ENCODE peak calls at places on chromosomes 2 and 18, in ten cellular contexts. P, O, V, F, M, U, Y, S, Q and A are unnamed samples.

GRCh38 chr18:48412339-48412929 is 3.3 kb upstream of the ZBTB7C start:
- DNase-seq in M (no peak), V (no peak), Q (no peak), U (no peak), Y (peak), P (peak), O (peak), F (peak), S (peak), A (no peak)

GRCh38 chr2:27264753-27265535 is 2.1 kb upstream of the SLC30A3 start:
- DNase-seq in Q (peak), Y (peak), S (no peak), U (peak), M (no peak), V (no peak), O (peak), P (peak), F (peak), A (peak)

GRCh38 chr18:58979615-58980014 is 114.9 kb downstream of the ZNF532 start:
- DNase-seq in F (no peak), S (no peak), U (no peak), Y (no peak), M (no peak), P (no peak), O (no peak), V (no peak), Q (no peak), A (no peak)

GRCh38 chr2:158969717-158970521 is 1.5 kb downstream of the TANC1 start:
- DNase-seq in S (no peak), M (no peak), O (no peak), U (no peak), Y (peak), F (no peak), P (peak), V (peak), Q (peak), A (no peak)

GRCh38 chr18:21191596-21192307 is 50.3 kb upstream of the GREB1L start:
- DNase-seq in U (peak), P (peak), O (peak), F (peak), V (no peak), M (no peak), Q (peak), S (peak), Y (peak), A (peak)

GRCh38 chr2:149817206-149817605 is 229.6 kb upstream of the MMADHC start:
- DNase-seq in Q (no peak), S (no peak), V (no peak), Y (no peak), P (no peak), O (no peak), U (no peak), M (no peak), F (no peak), A (no peak)

GRCh38 chr18:75441921-75442320 is 14.4 kb upstream of the SMIM21 start:
- DNase-seq in O (no peak), F (no peak), Y (no peak), P (no peak), U (no peak), S (no peak), V (no peak), Q (no peak), M (no peak), A (no peak)

GRCh38 chr18:75068682-75069435 is 140.1 kb downstream of the PTGR3 start:
- DNase-seq in U (no peak), P (no peak), V (no peak), Y (no peak), O (no peak), F (no peak), Q (no peak), M (no peak), S (no peak), A (no peak)

GRCh38 chr2:204072443-204073324 is 136.1 kb downstream of the ICOS start:
- DNase-seq in M (no peak), V (no peak), O (peak), S (peak), F (peak), U (no peak), Q (no peak), P (peak), Y (peak), A (no peak)

GRCh38 chr2:10921525-10921924 is 9.8 kb downstream of the KCNF1 start:
- DNase-seq in O (no peak), S (no peak), F (no peak), M (no peak), U (no peak), Q (no peak), Y (no peak), V (peak), P (no peak), A (no peak)

GRCh38 chr18:45068563-45069191 is 388.0 kb downstream of the SETBP1 start:
- DNase-seq in Y (no peak), O (no peak), S (no peak), F (no peak), Q (no peak), M (no peak), U (no peak), P (no peak), V (no peak), A (no peak)

GRCh38 chr2:20611077-20611843 is 39.6 kb downstream of the HS1BP3 start:
- DNase-seq in V (peak), O (no peak), Y (no peak), M (peak), Q (peak), F (peak), U (peak), P (peak), S (peak), A (no peak)

DNA sequence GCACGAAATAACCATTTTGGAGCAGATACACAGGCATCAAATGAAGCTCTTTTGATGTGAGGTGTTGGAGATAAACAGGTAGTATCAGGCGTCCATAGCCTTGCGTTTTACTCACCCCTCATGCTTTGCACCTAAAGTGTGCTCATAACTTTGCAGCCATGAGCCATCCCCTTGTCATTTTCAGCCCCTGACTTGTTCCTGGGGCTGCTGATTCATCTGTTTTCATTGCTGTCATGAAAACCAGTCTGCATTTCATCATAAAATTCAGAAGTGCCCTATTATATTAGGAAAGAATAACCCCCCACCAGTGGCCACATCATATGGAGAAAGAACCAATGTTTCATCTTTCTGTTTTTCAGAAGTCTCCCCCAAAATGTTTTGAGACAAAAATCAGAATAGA is 329.7 kb upstream of the NRP2 start:
- DNase-seq in P (no peak), U (no peak), Q (no peak), O (no peak), S (no peak), Y (no peak), M (no peak), F (no peak), V (no peak), A (no peak)
- TF ChIP-seq EP300 in P (no peak), U (no peak), Q (no peak), O (no peak), S (no peak), Y (no peak), M (no peak), F (no peak), V (no peak), A (no peak)

GRCh38 chr2:230502593-230502992 is 86.6 kb downstream of the SP100 start:
- DNase-seq in Y (no peak), S (no peak), O (no peak), V (no peak), P (no peak), F (no peak), U (no peak), Q (no peak), M (no peak), A (no peak)

GRCh38 chr2:230498506-230499107 is 82.6 kb downstream of the SP100 start:
- DNase-seq in Q (no peak), U (no peak), S (no peak), F (no peak), V (no peak), Y (no peak), M (no peak), O (no peak), P (no peak), A (no peak)

GRCh38 chr2:230492107-230492506 is 76.1 kb downstream of the SP100 start:
- DNase-seq in P (no peak), V (no peak), O (no peak), Y (no peak), S (no peak), U (no peak), Q (no peak), F (peak), M (no peak), A (no peak)

GRCh38 chr2:230494980-230495379 is 79.0 kb downstream of the SP100 start:
- DNase-seq in V (no peak), O (no peak), M (no peak), Y (no peak), S (no peak), F (no peak), P (no peak), U (no peak), Q (no peak), A (no peak)

GRCh38 chr2:230496891-230497290 is 80.9 kb downstream of the SP100 start:
- DNase-seq in M (no peak), Y (no peak), Q (no peak), F (no peak), P (no peak), V (no peak), O (no peak), S (no peak), U (no peak), A (no peak)
- TF ChIP-seq EP300 in M (no peak), Y (no peak), Q (no peak), F (no peak), P (no peak), V (no peak), O (no peak), S (no peak), U (no peak), A (no peak)

DNA sequence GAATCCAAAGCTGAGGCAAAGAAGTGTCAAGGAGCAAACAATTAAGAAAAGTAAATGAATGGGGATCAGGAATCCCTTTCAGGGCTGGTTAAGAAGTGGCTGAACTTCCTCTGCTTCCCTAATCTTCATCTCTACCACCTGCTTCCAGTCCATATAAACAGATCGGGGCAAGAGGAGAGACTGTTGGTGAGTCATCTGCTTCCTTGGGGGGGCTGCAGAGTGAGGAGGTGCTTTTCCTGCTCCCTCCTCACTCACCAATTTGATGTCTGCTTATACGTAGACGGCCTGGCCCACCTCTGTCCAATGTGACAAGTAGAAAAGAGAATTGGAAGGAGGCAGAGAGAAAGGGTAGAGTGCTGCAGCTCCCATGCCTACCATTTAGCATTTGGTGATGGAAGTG is 68.4 kb downstream of the NAB1 start:
- DNase-seq in P (no peak), Q (no peak), V (no peak), F (no peak), O (no peak), S (no peak), Y (no peak), U (no peak), M (no peak), A (no peak)
- TF ChIP-seq EP300 in P (no peak), Q (no peak), V (no peak), F (no peak), O (no peak), S (no peak), Y (no peak), U (no peak), M (no peak), A (no peak)

GRCh38 chr2:174546519-174547506 is 50.8 kb downstream of the WIPF1 start:
- DNase-seq in Y (peak), F (peak), Q (no peak), P (no peak), V (no peak), U (no peak), M (no peak), S (peak), O (no peak), A (no peak)
- TF ChIP-seq EP300 in Y (no peak), F (no peak), Q (no peak), P (no peak), V (no peak), U (no peak), M (no peak), S (peak), O (no peak), A (no peak)

GRCh38 chr2:46952171-46952570 is 36.6 kb upstream of the MCFD2 start:
- DNase-seq in Y (no peak), V (no peak), Q (no peak), P (no peak), O (no peak), U (no peak), F (no peak), M (no peak), S (no peak), A (no peak)
- TF ChIP-seq EP300 in Y (no peak), V (no peak), Q (no peak), P (no peak), O (no peak), U (no peak), F (no peak), M (no peak), S (no peak), A (no peak)

GRCh38 chr18:10076502-10077030 is 162.8 kb downstream of the VAPA start:
- DNase-seq in P (no peak), Q (no peak), U (no peak), S (no peak), O (no peak), F (no peak), Y (no peak), M (no peak), V (no peak), A (no peak)
- TF ChIP-seq EP300 in P (no peak), Q (no peak), U (no peak), S (no peak), O (no peak), F (no peak), Y (no peak), M (no peak), V (no peak), A (no peak)

GRCh38 chr2:241239552-241240202 is 51.2 kb downstream of the ANO7 start:
- DNase-seq in F (no peak), Q (no peak), V (no peak), O (no peak), U (no peak), M (no peak), Y (no peak), P (no peak), S (no peak), A (no peak)
- TF ChIP-seq EP300 in F (no peak), Q (no peak), V (no peak), O (no peak), U (no peak), M (no peak), Y (no peak), P (no peak), S (no peak), A (no peak)

DNA sequence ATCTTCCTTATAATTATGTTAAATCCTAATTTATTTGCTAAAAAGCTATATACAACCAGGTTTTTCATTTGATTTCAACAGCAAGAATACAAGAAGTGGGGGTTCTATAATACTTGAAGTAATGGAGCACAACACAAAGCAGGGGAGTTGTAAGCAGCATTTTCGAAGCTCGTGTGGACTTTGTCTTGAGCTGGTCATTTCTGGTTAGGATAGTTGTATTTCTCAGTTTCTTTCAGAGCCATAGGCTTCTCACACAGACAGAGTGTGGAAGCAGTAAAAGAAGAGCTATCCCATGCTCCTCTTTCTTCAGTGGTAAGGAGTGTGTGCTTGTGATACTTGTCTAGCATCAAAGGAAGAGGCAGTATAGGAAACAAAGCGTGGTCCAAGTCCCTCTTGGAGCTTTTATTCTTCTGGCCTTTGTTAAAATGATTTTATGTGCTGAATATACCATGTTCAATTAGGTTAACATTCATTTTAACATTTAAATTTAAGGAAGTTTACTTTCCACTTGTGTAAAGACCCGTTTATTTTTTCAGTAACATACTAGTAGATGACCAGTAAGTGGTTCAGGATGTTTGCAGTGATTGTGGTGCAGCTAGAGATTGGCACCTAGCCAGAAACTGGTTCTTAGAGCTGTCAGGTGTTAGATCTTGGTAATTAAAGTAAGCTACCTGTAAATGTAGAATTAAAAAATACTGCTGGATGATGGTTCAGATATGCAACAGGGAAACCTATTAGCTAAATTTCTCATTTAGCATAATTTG is 14.6 kb downstream of the CCNYL1 start:
- DNase-seq in M (no peak), U (no peak), Y (peak), S (no peak), Q (peak), V (no peak), O (no peak), F (no peak), P (no peak), A (peak)
- TF ChIP-seq EP300 in M (no peak), U (no peak), Y (no peak), S (no peak), Q (no peak), V (no peak), O (no peak), F (no peak), P (no peak), A (no peak)